ENCODE peak calls at places on chromosomes 5 and 9, in ten cellular contexts. One of them, this sample, is unnamed.

GRCh38 chr9:93010696-93011095 is 47.8 kb upstream of the SUSD3 start:
- DNase-seq in mucosa of descending colon: no peak
- DNase-seq in fibroblast of the aortic adventitia: no peak
- DNase-seq in A549: no peak
- DNase-seq in AG04450: no peak
- DNase-seq in AG10803: no peak
- DNase-seq in fibroblast of villous mesenchyme: no peak
- DNase-seq in CD8-positive, alpha-beta memory T cell: no peak
- DNase-seq in spleen: no peak
- DNase-seq in adipocyte: no peak
- DNase-seq in this sample: no peak

GRCh38 chr5:92605591-92605990 is 975.4 kb downstream of the NR2F1-AS1 start:
- DNase-seq in mucosa of descending colon: no peak
- DNase-seq in fibroblast of the aortic adventitia: no peak
- DNase-seq in A549: no peak
- DNase-seq in AG04450: no peak
- DNase-seq in AG10803: peak
- DNase-seq in fibroblast of villous mesenchyme: peak
- DNase-seq in CD8-positive, alpha-beta memory T cell: no peak
- DNase-seq in spleen: no peak
- DNase-seq in adipocyte: peak
- DNase-seq in this sample: no peak

GRCh38 chr5:17037751-17038150 is 101.7 kb upstream of the MYO10 start:
- DNase-seq in mucosa of descending colon: no peak
- DNase-seq in fibroblast of the aortic adventitia: peak
- DNase-seq in A549: no peak
- DNase-seq in AG04450: no peak
- DNase-seq in AG10803: peak
- DNase-seq in fibroblast of villous mesenchyme: peak
- DNase-seq in CD8-positive, alpha-beta memory T cell: no peak
- DNase-seq in spleen: no peak
- DNase-seq in adipocyte: peak
- DNase-seq in this sample: no peak

GRCh38 chr9:14978022-14979000 is 68.1 kb upstream of the FREM1 start:
- DNase-seq in mucosa of descending colon: no peak
- DNase-seq in fibroblast of the aortic adventitia: no peak
- DNase-seq in A549: no peak
- DNase-seq in AG04450: no peak
- DNase-seq in AG10803: no peak
- DNase-seq in fibroblast of villous mesenchyme: no peak
- DNase-seq in CD8-positive, alpha-beta memory T cell: no peak
- DNase-seq in spleen: peak
- DNase-seq in adipocyte: no peak
- DNase-seq in this sample: no peak

GRCh38 chr5:35854248-35854647 is 2.4 kb upstream of the IL7R start:
- DNase-seq in mucosa of descending colon: no peak
- DNase-seq in fibroblast of the aortic adventitia: no peak
- DNase-seq in A549: no peak
- DNase-seq in AG04450: no peak
- DNase-seq in AG10803: no peak
- DNase-seq in fibroblast of villous mesenchyme: no peak
- DNase-seq in CD8-positive, alpha-beta memory T cell: peak
- DNase-seq in spleen: no peak
- DNase-seq in adipocyte: no peak
- DNase-seq in this sample: no peak

GRCh38 chr5:133205649-133206048 is 153.8 kb downstream of the HSPA4 start:
- DNase-seq in mucosa of descending colon: no peak
- DNase-seq in fibroblast of the aortic adventitia: no peak
- DNase-seq in A549: no peak
- DNase-seq in AG04450: no peak
- DNase-seq in AG10803: peak
- DNase-seq in fibroblast of villous mesenchyme: peak
- DNase-seq in CD8-positive, alpha-beta memory T cell: no peak
- DNase-seq in spleen: no peak
- DNase-seq in adipocyte: peak
- DNase-seq in this sample: no peak

GRCh38 chr9:11946521-11946920 is 746.7 kb upstream of the TYRP1 start:
- DNase-seq in mucosa of descending colon: no peak
- DNase-seq in fibroblast of the aortic adventitia: peak
- DNase-seq in A549: no peak
- DNase-seq in AG04450: no peak
- DNase-seq in AG10803: peak
- DNase-seq in fibroblast of villous mesenchyme: peak
- DNase-seq in CD8-positive, alpha-beta memory T cell: no peak
- DNase-seq in spleen: no peak
- DNase-seq in adipocyte: peak
- DNase-seq in this sample: no peak

GRCh38 chr9:7549261-7549660 is 250.3 kb downstream of the DMAC1 start:
- DNase-seq in mucosa of descending colon: peak
- DNase-seq in fibroblast of the aortic adventitia: no peak
- DNase-seq in A549: no peak
- DNase-seq in AG04450: no peak
- DNase-seq in AG10803: no peak
- DNase-seq in fibroblast of villous mesenchyme: peak
- DNase-seq in CD8-positive, alpha-beta memory T cell: no peak
- DNase-seq in spleen: no peak
- DNase-seq in adipocyte: no peak
- DNase-seq in this sample: no peak

GRCh38 chr5:134784946-134785620 is 26.5 kb downstream of the DDX46 start:
- DNase-seq in mucosa of descending colon: no peak
- DNase-seq in fibroblast of the aortic adventitia: peak
- DNase-seq in A549: no peak
- DNase-seq in AG04450: no peak
- DNase-seq in AG10803: peak
- DNase-seq in fibroblast of villous mesenchyme: peak
- DNase-seq in CD8-positive, alpha-beta memory T cell: no peak
- DNase-seq in spleen: no peak
- DNase-seq in adipocyte: peak
- DNase-seq in this sample: peak

DNA sequence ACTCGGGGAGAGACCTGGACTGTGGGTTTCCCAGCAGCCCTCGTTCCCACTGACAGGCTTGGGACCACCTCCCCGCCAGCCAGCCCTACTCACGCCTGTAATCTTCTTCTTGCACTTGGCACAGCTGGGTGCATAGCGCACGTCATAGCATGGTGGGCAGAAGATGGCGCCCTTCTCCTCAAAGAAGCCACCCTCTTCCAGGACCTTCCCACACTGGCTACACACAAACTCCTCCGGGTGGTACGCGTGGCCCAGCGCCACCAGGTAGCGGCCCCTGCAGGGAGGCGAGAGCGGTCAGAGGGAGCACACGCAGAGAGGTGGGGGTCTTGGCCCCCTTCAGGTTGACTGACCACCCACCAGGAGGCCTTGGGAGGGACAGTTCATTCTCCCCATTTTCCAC is 9.4 kb downstream of the PDLIM7 start:
- DNase-seq in mucosa of descending colon: no peak
- DNase-seq in fibroblast of the aortic adventitia: no peak
- DNase-seq in A549: no peak
- DNase-seq in AG04450: no peak
- DNase-seq in AG10803: no peak
- DNase-seq in fibroblast of villous mesenchyme: no peak
- DNase-seq in CD8-positive, alpha-beta memory T cell: no peak
- DNase-seq in spleen: no peak
- DNase-seq in adipocyte: no peak
- DNase-seq in this sample: no peak
- H3K4me3 ChIP-seq in mucosa of descending colon: no peak
- H3K4me3 ChIP-seq in fibroblast of the aortic adventitia: no peak
- H3K4me3 ChIP-seq in A549: no peak
- H3K4me3 ChIP-seq in AG04450: no peak
- H3K4me3 ChIP-seq in AG10803: no peak
- H3K4me3 ChIP-seq in fibroblast of villous mesenchyme: no peak
- H3K4me3 ChIP-seq in CD8-positive, alpha-beta memory T cell: no peak
- H3K4me3 ChIP-seq in spleen: no peak
- H3K4me3 ChIP-seq in adipocyte: no peak
- H3K4me3 ChIP-seq in this sample: no peak

GRCh38 chr5:176654856-176655255 is 7.6 kb downstream of the TSPAN17 start:
- DNase-seq in mucosa of descending colon: no peak
- DNase-seq in fibroblast of the aortic adventitia: no peak
- DNase-seq in A549: no peak
- DNase-seq in AG04450: no peak
- DNase-seq in AG10803: no peak
- DNase-seq in fibroblast of villous mesenchyme: no peak
- DNase-seq in CD8-positive, alpha-beta memory T cell: no peak
- DNase-seq in spleen: peak
- DNase-seq in adipocyte: no peak
- DNase-seq in this sample: no peak

GRCh38 chr5:176652136-176652535 is 4.9 kb downstream of the TSPAN17 start:
- DNase-seq in mucosa of descending colon: no peak
- DNase-seq in fibroblast of the aortic adventitia: peak
- DNase-seq in A549: peak
- DNase-seq in AG04450: no peak
- DNase-seq in AG10803: no peak
- DNase-seq in fibroblast of villous mesenchyme: no peak
- DNase-seq in CD8-positive, alpha-beta memory T cell: no peak
- DNase-seq in spleen: no peak
- DNase-seq in adipocyte: peak
- DNase-seq in this sample: no peak

GRCh38 chr5:176651472-176651980 is 4.2 kb downstream of the TSPAN17 start:
- DNase-seq in mucosa of descending colon: no peak
- DNase-seq in fibroblast of the aortic adventitia: no peak
- DNase-seq in A549: no peak
- DNase-seq in AG04450: no peak
- DNase-seq in AG10803: no peak
- DNase-seq in fibroblast of villous mesenchyme: no peak
- DNase-seq in CD8-positive, alpha-beta memory T cell: no peak
- DNase-seq in spleen: no peak
- DNase-seq in adipocyte: no peak
- DNase-seq in this sample: no peak

GRCh38 chr5:176653401-176653800 is 6.1 kb downstream of the TSPAN17 start:
- DNase-seq in mucosa of descending colon: no peak
- DNase-seq in fibroblast of the aortic adventitia: peak
- DNase-seq in A549: no peak
- DNase-seq in AG04450: no peak
- DNase-seq in AG10803: no peak
- DNase-seq in fibroblast of villous mesenchyme: no peak
- DNase-seq in CD8-positive, alpha-beta memory T cell: no peak
- DNase-seq in spleen: no peak
- DNase-seq in adipocyte: no peak
- DNase-seq in this sample: no peak

GRCh38 chr5:176653986-176654385 is 6.7 kb downstream of the TSPAN17 start:
- DNase-seq in mucosa of descending colon: no peak
- DNase-seq in fibroblast of the aortic adventitia: no peak
- DNase-seq in A549: no peak
- DNase-seq in AG04450: no peak
- DNase-seq in AG10803: no peak
- DNase-seq in fibroblast of villous mesenchyme: no peak
- DNase-seq in CD8-positive, alpha-beta memory T cell: no peak
- DNase-seq in spleen: peak
- DNase-seq in adipocyte: no peak
- DNase-seq in this sample: no peak
- H3K4me3 ChIP-seq in mucosa of descending colon: no peak
- H3K4me3 ChIP-seq in fibroblast of the aortic adventitia: no peak
- H3K4me3 ChIP-seq in A549: no peak
- H3K4me3 ChIP-seq in AG04450: no peak
- H3K4me3 ChIP-seq in AG10803: no peak
- H3K4me3 ChIP-seq in fibroblast of villous mesenchyme: no peak
- H3K4me3 ChIP-seq in CD8-positive, alpha-beta memory T cell: no peak
- H3K4me3 ChIP-seq in spleen: no peak
- H3K4me3 ChIP-seq in adipocyte: no peak
- H3K4me3 ChIP-seq in this sample: no peak

GRCh38 chr5:34655354-34655991 is 655 bp upstream of the RAI14 start:
- DNase-seq in mucosa of descending colon: no peak
- DNase-seq in fibroblast of the aortic adventitia: peak
- DNase-seq in A549: peak
- DNase-seq in AG04450: peak
- DNase-seq in AG10803: peak
- DNase-seq in fibroblast of villous mesenchyme: peak
- DNase-seq in CD8-positive, alpha-beta memory T cell: peak
- DNase-seq in spleen: no peak
- DNase-seq in adipocyte: peak
- DNase-seq in this sample: peak
- H3K4me3 ChIP-seq in mucosa of descending colon: peak
- H3K4me3 ChIP-seq in fibroblast of the aortic adventitia: peak
- H3K4me3 ChIP-seq in A549: peak
- H3K4me3 ChIP-seq in AG04450: peak
- H3K4me3 ChIP-seq in AG10803: peak
- H3K4me3 ChIP-seq in fibroblast of villous mesenchyme: peak
- H3K4me3 ChIP-seq in CD8-positive, alpha-beta memory T cell: peak
- H3K4me3 ChIP-seq in spleen: peak
- H3K4me3 ChIP-seq in adipocyte: peak
- H3K4me3 ChIP-seq in this sample: peak

GRCh38 chr5:146653560-146653959 is 137.6 kb upstream of the GPR151 start:
- DNase-seq in mucosa of descending colon: no peak
- DNase-seq in fibroblast of the aortic adventitia: no peak
- DNase-seq in A549: no peak
- DNase-seq in AG04450: no peak
- DNase-seq in AG10803: no peak
- DNase-seq in fibroblast of villous mesenchyme: no peak
- DNase-seq in CD8-positive, alpha-beta memory T cell: no peak
- DNase-seq in spleen: no peak
- DNase-seq in adipocyte: no peak
- DNase-seq in this sample: no peak
- H3K4me3 ChIP-seq in mucosa of descending colon: no peak
- H3K4me3 ChIP-seq in fibroblast of the aortic adventitia: no peak
- H3K4me3 ChIP-seq in A549: no peak
- H3K4me3 ChIP-seq in AG04450: no peak
- H3K4me3 ChIP-seq in AG10803: no peak
- H3K4me3 ChIP-seq in fibroblast of villous mesenchyme: no peak
- H3K4me3 ChIP-seq in CD8-positive, alpha-beta memory T cell: no peak
- H3K4me3 ChIP-seq in spleen: no peak
- H3K4me3 ChIP-seq in adipocyte: no peak
- H3K4me3 ChIP-seq in this sample: no peak

This sample was measured in astrocyte of the cerebellum.